ENCODE peak calls at places on chromosomes 5 and 9, in four cellular contexts. One of them, this sample, is unnamed.

GRCh38 chr9:137813651-137814415 is 63.7 kb upstream of the CACNA1B start:
- DNase-seq in IMR-90: no peak
- DNase-seq in H1: no peak
- DNase-seq in mesendoderm: no peak
- DNase-seq in this sample: no peak

GRCh38 chr5:148005788-148006520 is 57.8 kb upstream of the SPINK5 start:
- DNase-seq in IMR-90: peak
- DNase-seq in H1: peak
- DNase-seq in mesendoderm: peak
- DNase-seq in this sample: peak

GRCh38 chr5:154038241-154038603 is 488 bp downstream of the FAM114A2 start:
- DNase-seq in IMR-90: no peak
- DNase-seq in H1: no peak
- DNase-seq in mesendoderm: no peak
- DNase-seq in this sample: no peak

GRCh38 chr5:144024601-144025000 is 145.9 kb downstream of the YIPF5 start:
- DNase-seq in IMR-90: peak
- DNase-seq in H1: no peak
- DNase-seq in mesendoderm: no peak
- DNase-seq in this sample: no peak

GRCh38 chr5:15249152-15249551 is 250.8 kb upstream of the FBXL7 start:
- DNase-seq in IMR-90: peak
- DNase-seq in H1: no peak
- DNase-seq in mesendoderm: no peak
- DNase-seq in this sample: no peak

GRCh38 chr9:127163409-127163808 is 41.0 kb upstream of the ANGPTL2 start:
- DNase-seq in IMR-90: peak
- DNase-seq in H1: no peak
- DNase-seq in mesendoderm: no peak
- DNase-seq in this sample: peak

GRCh38 chr5:31811210-31811609 is 172.3 kb downstream of the PDZD2 start:
- DNase-seq in IMR-90: peak
- DNase-seq in H1: no peak
- DNase-seq in mesendoderm: peak
- DNase-seq in this sample: no peak

GRCh38 chr5:38807570-38808461 is 38.0 kb upstream of the OSMR start:
- DNase-seq in IMR-90: peak
- DNase-seq in H1: no peak
- DNase-seq in mesendoderm: no peak
- DNase-seq in this sample: no peak

GRCh38 chr5:169584998-169585451 is 1.5 kb downstream of the SPDL1 start:
- DNase-seq in IMR-90: no peak
- DNase-seq in H1: no peak
- DNase-seq in mesendoderm: no peak
- DNase-seq in this sample: no peak

GRCh38 chr9:20442461-20443319 is 179.6 kb downstream of the MLLT3 start:
- DNase-seq in IMR-90: no peak
- DNase-seq in H1: no peak
- DNase-seq in mesendoderm: no peak
- DNase-seq in this sample: no peak

DNA sequence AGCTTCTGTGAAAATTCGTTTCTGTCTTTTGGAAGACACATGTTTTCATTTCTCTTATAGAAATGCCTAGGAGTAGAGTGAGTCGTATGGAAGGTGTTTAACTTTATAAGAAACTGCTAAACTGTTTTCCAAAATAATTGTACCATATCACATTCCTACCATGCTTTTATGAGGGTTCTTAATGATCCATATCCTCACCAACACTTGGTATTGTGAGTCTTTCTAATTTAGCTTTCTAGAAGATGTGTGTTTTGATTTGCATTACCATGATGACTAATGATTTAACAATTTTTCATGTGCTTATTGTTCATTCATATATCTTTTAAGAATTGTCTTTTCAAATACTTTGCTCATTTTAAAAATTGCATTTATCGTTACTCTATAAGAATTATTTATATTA is 223.6 kb downstream of the COMMD10 start:
- DNase-seq in IMR-90: no peak
- DNase-seq in H1: no peak
- DNase-seq in mesendoderm: no peak
- DNase-seq in this sample: no peak
- H3K56ac ChIP-seq in IMR-90: no peak
- H3K56ac ChIP-seq in H1: no peak
- H3K56ac ChIP-seq in mesendoderm: no peak
- H3K56ac ChIP-seq in this sample: no peak

DNA sequence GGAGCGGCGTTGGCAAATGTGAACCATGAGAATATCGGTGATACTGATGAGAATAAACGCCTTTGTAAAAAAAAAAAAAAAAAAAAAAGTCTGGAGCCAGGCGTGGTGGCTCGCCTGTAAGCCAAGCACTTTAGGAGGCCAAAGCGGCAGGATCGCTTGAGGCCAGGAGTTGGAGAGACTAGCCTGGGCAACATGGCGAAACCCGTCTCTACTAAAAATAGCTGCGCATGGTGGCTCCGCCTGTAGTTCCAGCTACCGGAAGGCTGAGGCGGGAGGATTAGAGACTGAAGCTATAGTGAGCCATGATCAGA is 425 bp upstream of the NFX1 start:
- DNase-seq in IMR-90: no peak
- DNase-seq in H1: no peak
- DNase-seq in mesendoderm: no peak
- DNase-seq in this sample: no peak
- H3K56ac ChIP-seq in IMR-90: peak
- H3K56ac ChIP-seq in H1: peak
- H3K56ac ChIP-seq in mesendoderm: peak
- H3K56ac ChIP-seq in this sample: peak

DNA sequence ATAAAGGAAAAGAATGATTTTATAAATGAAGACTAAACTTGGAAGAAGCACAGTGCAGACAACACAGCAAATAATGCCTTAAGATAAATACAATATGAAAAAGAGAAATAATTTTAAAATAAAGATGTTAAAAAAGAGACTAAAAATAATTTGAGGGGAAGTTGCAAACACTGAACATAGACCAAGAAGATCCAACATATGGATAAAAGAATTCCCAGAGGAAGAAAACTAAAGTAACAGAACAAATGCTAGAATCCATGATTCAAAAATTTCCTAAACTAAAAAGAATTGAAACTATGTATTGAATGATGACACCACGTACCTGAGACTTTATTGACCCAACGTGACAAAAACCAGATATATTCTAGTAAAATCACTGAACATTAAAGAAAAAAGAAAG is 18.7 kb upstream of the SMIM23 start:
- DNase-seq in IMR-90: no peak
- DNase-seq in H1: no peak
- DNase-seq in mesendoderm: no peak
- DNase-seq in this sample: no peak
- H3K56ac ChIP-seq in IMR-90: no peak
- H3K56ac ChIP-seq in H1: no peak
- H3K56ac ChIP-seq in mesendoderm: no peak
- H3K56ac ChIP-seq in this sample: no peak

GRCh38 chr9:125894566-125894965 is 147.4 kb downstream of the PBX3 start:
- DNase-seq in IMR-90: no peak
- DNase-seq in H1: no peak
- DNase-seq in mesendoderm: no peak
- DNase-seq in this sample: no peak

GRCh38 chr9:125896964-125897363 is 149.8 kb downstream of the PBX3 start:
- DNase-seq in IMR-90: no peak
- DNase-seq in H1: no peak
- DNase-seq in mesendoderm: no peak
- DNase-seq in this sample: no peak

GRCh38 chr9:125893277-125893676 is 146.1 kb downstream of the PBX3 start:
- DNase-seq in IMR-90: no peak
- DNase-seq in H1: no peak
- DNase-seq in mesendoderm: no peak
- DNase-seq in this sample: no peak

GRCh38 chr9:125902224-125902623 is 155.1 kb downstream of the PBX3 start:
- DNase-seq in IMR-90: no peak
- DNase-seq in H1: no peak
- DNase-seq in mesendoderm: no peak
- DNase-seq in this sample: no peak

GRCh38 chr9:125897481-125897880 is 150.3 kb downstream of the PBX3 start:
- DNase-seq in IMR-90: no peak
- DNase-seq in H1: no peak
- DNase-seq in mesendoderm: no peak
- DNase-seq in this sample: no peak
- H3K56ac ChIP-seq in IMR-90: no peak
- H3K56ac ChIP-seq in H1: no peak
- H3K56ac ChIP-seq in mesendoderm: no peak
- H3K56ac ChIP-seq in this sample: no peak

DNA sequence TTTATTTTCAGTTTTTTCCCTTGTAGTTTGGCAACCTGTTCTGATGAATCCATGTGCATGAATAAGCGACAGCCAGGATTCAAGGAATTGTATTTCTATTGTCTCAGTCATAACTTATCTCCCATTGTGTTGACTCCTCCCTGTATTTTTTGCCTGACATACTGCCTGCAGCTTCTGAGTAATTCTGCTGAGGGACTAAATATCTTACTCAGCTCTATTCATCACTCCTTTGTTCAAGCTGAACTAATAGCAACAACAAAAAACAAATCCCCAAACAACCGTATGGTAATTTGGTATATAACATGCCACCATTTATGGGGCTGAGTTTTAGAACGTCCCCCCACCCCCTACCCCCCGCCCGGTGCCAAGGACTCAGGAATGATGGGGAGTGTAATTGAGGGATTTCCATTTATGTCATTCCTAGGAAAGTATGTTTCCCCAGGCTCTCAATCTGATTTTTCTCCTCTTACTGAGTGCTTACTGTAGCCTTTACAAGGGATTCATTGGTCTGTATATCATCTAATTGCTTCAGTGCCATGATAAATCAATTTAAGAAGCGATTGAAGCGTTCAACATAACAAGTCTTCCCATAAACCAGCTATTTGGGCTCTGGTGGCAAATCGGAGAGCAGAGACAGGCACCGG is 40.9 kb upstream of the HSD17B4 start:
- DNase-seq in IMR-90: peak
- DNase-seq in H1: no peak
- DNase-seq in mesendoderm: no peak
- DNase-seq in this sample: no peak
- H3K56ac ChIP-seq in IMR-90: no peak
- H3K56ac ChIP-seq in H1: no peak
- H3K56ac ChIP-seq in mesendoderm: peak
- H3K56ac ChIP-seq in this sample: no peak

DNA sequence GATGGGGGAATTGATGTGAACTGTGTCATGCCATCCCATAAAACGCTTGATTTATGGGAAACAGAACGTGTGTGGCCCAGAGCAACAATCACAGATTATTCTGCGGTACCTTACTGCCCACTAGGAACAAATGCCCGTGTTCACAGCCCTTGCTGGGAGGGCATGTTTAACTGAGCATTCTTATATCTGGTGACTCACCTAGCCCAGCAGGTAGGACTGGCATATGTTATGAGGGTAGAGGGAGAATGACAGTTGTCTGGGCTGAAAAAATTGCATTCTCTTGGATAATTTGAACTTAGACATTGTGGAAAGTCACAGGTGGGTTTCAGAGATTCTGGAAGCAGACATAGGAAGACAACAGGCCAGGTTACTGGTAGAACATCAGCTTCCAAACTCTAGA is 460.6 kb downstream of the DMRT2 start:
- DNase-seq in IMR-90: no peak
- DNase-seq in H1: no peak
- DNase-seq in mesendoderm: no peak
- DNase-seq in this sample: no peak
- H3K56ac ChIP-seq in IMR-90: no peak
- H3K56ac ChIP-seq in H1: no peak
- H3K56ac ChIP-seq in mesendoderm: no peak
- H3K56ac ChIP-seq in this sample: no peak

This sample was measured in H9.